ENCODE peak calls at places on chromosomes 3 and 15, in ten cellular contexts. D is dorsolateral prefrontal cortex, Y is uterus, T is neural progenitor cell, E is fibroblast of the aortic adventitia, N is stomach, Z is lower lobe of right lung, U is WERI-Rb-1, L is AG04450, M is PC-3. O is an unnamed sample.

GRCh38 chr3:152056481-152056880 is 183.0 kb downstream of the SUCNR1 start:
- DNase-seq in U (no peak), T (no peak), M (no peak), D (no peak), N (no peak), Y (no peak), L (no peak), E (no peak), Z (no peak), O (no peak)

GRCh38 chr15:32706704-32707103 is 11.1 kb upstream of the GREM1 start:
- DNase-seq in U (no peak), M (peak; percentile 69), N (no peak), Z (no peak), D (no peak), Y (no peak), T (no peak), L (no peak), E (peak; percentile 76), O (no peak)

GRCh38 chr15:89197503-89197971 is 23.8 kb downstream of the RLBP1 start:
- DNase-seq in Y (no peak), U (no peak), N (no peak), E (no peak), Z (peak; percentile 73), L (no peak), M (peak; percentile 55), D (peak; percentile 73), T (peak; percentile 91), O (peak; percentile 55)

GRCh38 chr3:22734207-22734606 is 468.9 kb upstream of the UBE2E2 start:
- DNase-seq in Z (no peak), L (no peak), M (no peak), N (no peak), E (no peak), T (no peak), D (no peak), Y (no peak), U (no peak), O (no peak)

GRCh38 chr3:139238281-139239030 is 105.4 kb upstream of the MRPS22 start:
- DNase-seq in N (no peak), T (no peak), M (no peak), U (no peak), Z (no peak), Y (no peak), L (no peak), D (no peak), E (no peak), O (no peak)

GRCh38 chr3:65953301-65953812 is 85.4 kb downstream of the MAGI1 start:
- DNase-seq in U (no peak), L (no peak), E (peak; percentile 45), T (peak; percentile 23), D (no peak), Y (no peak), N (peak; percentile 93), Z (peak; percentile 86), M (peak; percentile 77), O (peak; percentile 46)

GRCh38 chr3:109927161-109927560 is 589.8 kb upstream of the DPPA4 start:
- DNase-seq in Z (no peak), Y (no peak), M (peak; percentile 97), D (no peak), L (peak; percentile 83), E (peak; percentile 92), N (no peak), T (no peak), U (no peak), O (no peak)

GRCh38 chr3:55893045-55893664 is 406.0 kb upstream of the WNT5A start:
- DNase-seq in T (no peak), Z (no peak), E (no peak), M (peak; percentile 70), D (no peak), Y (no peak), U (no peak), L (peak; percentile 39), N (no peak), O (no peak)

GRCh38 chr3:128074851-128075515 is 22.7 kb downstream of the SEC61A1 start:
- DNase-seq in D (no peak), Y (no peak), U (no peak), M (no peak), Z (no peak), N (no peak), E (no peak), L (no peak), T (no peak), O (no peak)

GRCh38 chr3:128075516-128076464 is 23.6 kb downstream of the SEC61A1 start:
- DNase-seq in Z (peak; percentile 93), N (peak; percentile 93), M (no peak), D (peak; percentile 85), E (peak; percentile 87), L (peak; percentile 66), U (peak; percentile 84), T (peak; percentile 95), Y (peak; percentile 91), O (peak; percentile 91)

GRCh38 chr3:128078875-128079274 is 26.6 kb downstream of the SEC61A1 start:
- DNase-seq in D (no peak), N (no peak), Z (no peak), T (no peak), L (no peak), E (no peak), U (no peak), Y (no peak), M (no peak), O (no peak)

GRCh38 chr3:128076465-128076782 is 24.2 kb downstream of the SEC61A1 start:
- DNase-seq in D (no peak), M (no peak), U (no peak), E (no peak), N (no peak), L (no peak), Z (peak; percentile 61), T (no peak), Y (no peak), O (no peak)

DNA sequence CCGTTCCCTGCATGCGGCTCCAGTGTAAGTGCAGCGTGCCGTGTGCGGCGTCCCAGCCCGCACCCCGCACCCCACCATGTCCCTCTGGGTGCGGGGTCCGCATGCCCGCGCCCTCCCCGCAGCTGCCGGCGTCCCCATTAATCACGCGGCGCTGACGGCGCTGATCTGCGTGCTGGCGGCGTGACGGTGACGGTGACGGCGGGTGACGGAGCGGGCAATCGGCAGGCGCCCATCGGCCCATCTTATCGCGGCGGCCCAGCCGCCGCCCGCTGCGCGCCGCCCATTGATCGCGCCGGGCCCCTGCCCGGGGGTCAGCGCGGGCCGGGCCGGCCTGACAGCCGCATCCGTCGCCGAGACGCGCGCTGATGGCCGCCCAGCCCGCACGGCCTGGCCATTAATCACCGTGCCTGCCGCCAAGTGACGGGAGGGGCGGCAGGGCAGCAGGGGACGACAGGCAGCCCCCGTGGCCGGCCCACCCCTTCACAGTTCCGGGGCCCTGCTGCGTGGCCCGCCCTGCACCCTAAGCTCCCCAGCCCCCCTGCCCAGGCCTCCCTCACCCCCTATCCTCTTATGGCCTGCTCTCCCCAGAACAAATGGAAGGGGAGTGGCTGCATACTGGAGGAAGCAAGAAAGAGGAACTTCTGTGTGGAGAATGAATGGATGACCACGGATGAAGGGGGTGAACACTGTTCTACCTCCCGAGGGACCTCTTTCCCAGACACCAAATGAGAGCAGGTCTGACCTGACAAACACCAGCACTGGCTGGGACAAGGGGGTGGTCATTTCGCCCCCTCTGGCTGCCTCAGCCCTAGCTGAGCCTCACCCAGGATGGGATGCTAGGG is 24.8 kb downstream of the SEC61A1 start:
- DNase-seq in U (no peak), T (peak; percentile 50), L (no peak), N (peak; percentile 49), Z (peak; percentile 71), Y (no peak), M (no peak), E (no peak), D (no peak), O (no peak)
- H3K4me3 ChIP-seq in U (peak overlapping the region; percentile 47), T (peak overlapping the region; percentile 36), L (no peak overlapping the region), N (peak overlapping the region; percentile 53), Z (peak overlapping the region; percentile 58), Y (peak overlapping the region; percentile 38), M (no peak overlapping the region), E (peak overlapping the region; percentile 28), D (peak overlapping the region; percentile 74), O (peak overlapping the region; percentile 6)

GRCh38 chr3:9862391-9863235 is 17.4 kb downstream of the CIDEC start:
- DNase-seq in D (no peak), E (no peak), U (no peak), M (peak; percentile 48), Z (peak; percentile 79), Y (peak; percentile 85), N (peak; percentile 66), T (peak; percentile 86), L (no peak), O (peak; percentile 49)
- TF ChIP-seq CTCF in D (peak; percentile 41), E (peak; percentile 43), U (no peak), M (peak; percentile 48), Z (peak; percentile 46), Y (peak; percentile 61), N (peak; percentile 31), T (peak; percentile 51), L (peak; percentile 36), O (no peak)

GRCh38 chr15:83206387-83206970 is 1.1 kb downstream of the HDGFL3 start:
- DNase-seq in Y (no peak), M (peak; percentile 6), U (peak; percentile 15), L (no peak), Z (no peak), T (no peak), N (no peak), E (peak; percentile 21), D (no peak), O (peak; percentile 50)

GRCh38 chr15:83205725-83206324 is 1.8 kb downstream of the HDGFL3 start:
- DNase-seq in D (no peak), L (no peak), Y (no peak), N (no peak), U (no peak), M (peak; percentile 46), Z (no peak), T (no peak), E (peak; percentile 84), O (no peak)

GRCh38 chr15:83207622-83208356 is at the start of gene HDGFL3:
- DNase-seq in T (peak; percentile 88), L (no peak), U (peak; percentile 77), Z (peak; percentile 71), Y (peak; percentile 64), D (peak; percentile 48), E (peak; percentile 42), N (peak; percentile 46), M (peak; percentile 59), O (peak; percentile 79)

GRCh38 chr15:83208357-83208661 is 686 bp upstream of the HDGFL3 start:
- DNase-seq in Z (no peak), T (peak; percentile 82), U (no peak), E (peak; percentile 22), M (peak; percentile 18), D (no peak), N (no peak), Y (no peak), L (no peak), O (no peak)

GRCh38 chr15:83206971-83207621 is 527 bp downstream of the HDGFL3 start:
- DNase-seq in M (peak; percentile 25), L (no peak), E (peak; percentile 14), N (peak; percentile 28), T (peak; percentile 72), Y (peak; percentile 49), Z (peak; percentile 60), D (no peak), U (peak; percentile 49), O (peak; percentile 52)
- H3K4me3 ChIP-seq in M (peak overlapping the region; percentile 83), L (peak overlapping the region; percentile 80), E (peak overlapping the region; percentile 71), N (peak overlapping the region; percentile 85), T (peak overlapping the region; percentile 99), Y (peak overlapping the region; percentile 78), Z (peak overlapping the region; percentile 85), D (peak overlapping the region; percentile 85), U (peak overlapping the region; percentile 89), O (peak overlapping the region; percentile 83)

DNA sequence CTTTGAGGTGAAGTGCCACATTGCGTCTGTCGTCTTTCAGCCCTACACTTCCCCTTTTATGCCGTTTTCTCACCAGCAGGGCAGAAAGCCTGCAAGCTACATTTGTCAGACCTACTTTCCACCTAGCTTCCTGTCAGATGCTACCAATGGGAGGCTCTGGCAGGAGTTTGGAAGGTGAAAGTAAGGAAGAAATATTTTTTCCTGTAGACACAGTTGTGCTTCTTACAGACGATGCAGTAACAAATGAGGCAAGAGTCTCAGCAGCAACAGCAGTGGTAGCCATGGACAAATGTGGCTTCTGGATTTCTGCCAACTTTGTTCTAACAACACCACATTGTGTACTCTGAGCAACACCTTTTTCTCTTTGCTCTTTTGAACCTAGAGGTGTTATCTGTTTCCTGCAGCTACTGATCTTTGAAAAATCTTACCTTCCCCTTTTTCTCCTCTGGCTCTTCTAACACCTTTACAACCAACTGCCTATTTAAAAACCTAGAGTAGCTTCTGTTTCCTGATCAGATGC is 70.6 kb upstream of the STT3B start:
- DNase-seq in N (no peak), Y (no peak), E (no peak), U (no peak), T (no peak), Z (no peak), M (no peak), L (no peak), D (no peak), O (no peak)
- TF ChIP-seq CTCF in N (no peak), Y (no peak), E (no peak), U (no peak), T (no peak), Z (no peak), M (no peak), L (no peak), D (no peak), O (no peak)

O was measured in testis.